ENCODE peak calls at places on chromosomes 13 and 19, in nine cellular contexts. Y is psoas muscle; N is cardiac muscle cell; W is CD8-positive, alpha-beta T cell; O is tibial nerve; F is ascending aorta; A is tibial artery; B is breast epithelium; U is colonic mucosa. K is an unnamed sample.

GRCh38 chr13:68185767-68186166 is 955.6 kb upstream of the PCDH9 start:
- DNase-seq in Y (no peak), N (no peak), W (no peak), O (no peak), F (no peak), A (no peak), B (no peak), U (no peak), K (no peak)

GRCh38 chr13:33487575-33488243 is 202.2 kb upstream of the STARD13 start:
- DNase-seq in Y (no peak), N (peak), W (no peak), O (peak), F (peak), A (no peak), B (no peak), U (peak), K (no peak)

GRCh38 chr13:76879876-76880270 is 6.3 kb downstream of the KCTD12 start:
- DNase-seq in Y (no peak), N (no peak), W (no peak), O (no peak), F (no peak), A (no peak), B (no peak), U (no peak), K (no peak)

GRCh38 chr13:29464105-29464679 is 131.3 kb downstream of the SLC7A1 start:
- DNase-seq in Y (no peak), N (no peak), W (no peak), O (no peak), F (no peak), A (no peak), B (no peak), U (no peak), K (no peak)

GRCh38 chr13:23654111-23655110 is 84.2 kb downstream of the TNFRSF19 start:
- DNase-seq in Y (peak), N (peak), W (no peak), O (no peak), F (no peak), A (no peak), B (peak), U (no peak), K (no peak)

GRCh38 chr13:113129921-113130750 is 7.5 kb downstream of the F10 start:
- DNase-seq in Y (peak), N (peak), W (no peak), O (no peak), F (peak), A (peak), B (no peak), U (no peak), K (no peak)

GRCh38 chr19:46491975-46492682 is 3.5 kb downstream of the PNMA8B start:
- DNase-seq in Y (no peak), N (no peak), W (no peak), O (no peak), F (no peak), A (no peak), B (no peak), U (no peak), K (no peak)

GRCh38 chr13:103250071-103250470 is 183.9 kb upstream of the SLC10A2 start:
- DNase-seq in Y (no peak), N (no peak), W (no peak), O (no peak), F (no peak), A (no peak), B (no peak), U (no peak), K (no peak)

GRCh38 chr13:27022571-27023311 is 148.9 kb downstream of the USP12 start:
- DNase-seq in Y (no peak), N (peak), W (no peak), O (no peak), F (no peak), A (no peak), B (no peak), U (no peak), K (no peak)

GRCh38 chr19:58046856-58047255 is 12.2 kb upstream of the ZNF135 start:
- DNase-seq in Y (no peak), N (no peak), W (no peak), O (no peak), F (no peak), A (no peak), B (no peak), U (no peak), K (no peak)

GRCh38 chr13:94917814-94918213 is 205.5 kb upstream of the SOX21 start:
- DNase-seq in Y (no peak), N (peak), W (no peak), O (no peak), F (no peak), A (no peak), B (no peak), U (no peak), K (no peak)

DNA sequence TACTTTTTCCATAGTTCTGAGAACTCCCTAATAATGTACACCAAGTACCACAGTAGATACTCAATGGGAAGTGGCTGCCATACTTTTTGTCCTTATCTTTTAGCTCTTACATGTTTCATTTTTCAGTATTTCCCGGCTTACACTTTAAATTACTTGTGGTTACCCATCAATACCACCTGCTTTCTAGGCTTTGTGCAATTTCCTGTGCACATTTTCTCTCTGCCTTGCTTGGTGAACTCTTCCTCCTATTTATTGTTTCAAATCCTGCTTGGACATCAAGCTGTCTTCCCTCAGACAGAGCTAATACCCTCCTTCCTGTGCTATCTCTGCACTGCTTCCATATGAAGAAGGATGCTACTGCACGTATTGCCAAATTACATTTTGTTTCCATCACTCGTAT is 5.9 kb downstream of the ZAR1L start:
- DNase-seq in Y (no peak), N (no peak), W (no peak), O (no peak), F (no peak), A (no peak), B (no peak), U (no peak), K (no peak)
- H3K27ac ChIP-seq in Y (no peak), N (no peak), W (no peak), O (no peak), F (peak), A (peak), B (no peak), U (no peak), K (no peak)

DNA sequence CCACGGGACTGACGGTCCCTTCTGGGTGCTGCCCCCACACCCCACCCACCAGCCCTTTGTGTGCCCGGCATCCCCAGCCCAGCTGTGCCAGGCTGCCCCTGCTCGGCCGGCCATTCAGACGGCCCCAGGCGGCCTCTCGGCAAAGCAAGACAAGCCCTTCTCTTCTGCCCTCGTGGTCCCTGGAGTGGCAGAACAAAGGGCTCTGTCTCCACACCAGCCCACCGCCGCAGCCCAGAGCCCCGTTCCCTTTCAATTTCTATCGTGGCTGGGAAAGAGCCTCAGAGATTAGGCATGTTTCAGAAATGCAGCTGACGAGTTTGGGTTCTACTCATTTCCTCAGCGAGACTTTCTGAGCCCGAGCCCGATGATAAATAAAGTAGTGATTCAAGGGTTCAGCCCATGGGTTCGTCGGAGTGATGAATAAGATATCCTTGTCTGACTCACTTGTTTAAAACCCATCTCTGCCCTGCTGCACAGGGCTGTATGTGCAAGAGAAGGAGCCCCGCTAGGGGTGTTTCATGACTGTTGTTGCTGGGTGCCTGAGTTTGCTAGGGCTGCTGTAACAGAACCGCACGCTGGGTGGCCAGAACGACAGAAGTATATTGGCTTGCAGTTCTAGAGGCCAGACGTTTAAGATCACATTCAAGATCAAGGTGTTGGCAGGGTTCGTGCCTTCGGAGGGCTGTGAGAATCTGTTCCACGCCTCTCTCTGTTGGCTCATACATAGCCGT is 4.3 kb downstream of the MYO9B start:
- DNase-seq in Y (peak), N (peak), W (peak), O (peak), F (peak), A (peak), B (peak), U (peak), K (peak)
- H3K4me3 ChIP-seq in Y (peak), N (no peak), W (no peak), O (peak), F (peak), A (peak), B (peak), U (peak), K (peak)

GRCh38 chr19:10835754-10836477 is at the start of gene TMED1:
- DNase-seq in Y (peak), N (peak), W (peak), O (peak), F (peak), A (peak), B (peak), U (peak), K (peak)
- TF ChIP-seq CTCF in Y (peak), N (peak), W (no peak), O (peak), F (peak), A (peak), B (peak), U (no peak), K (peak)

DNA sequence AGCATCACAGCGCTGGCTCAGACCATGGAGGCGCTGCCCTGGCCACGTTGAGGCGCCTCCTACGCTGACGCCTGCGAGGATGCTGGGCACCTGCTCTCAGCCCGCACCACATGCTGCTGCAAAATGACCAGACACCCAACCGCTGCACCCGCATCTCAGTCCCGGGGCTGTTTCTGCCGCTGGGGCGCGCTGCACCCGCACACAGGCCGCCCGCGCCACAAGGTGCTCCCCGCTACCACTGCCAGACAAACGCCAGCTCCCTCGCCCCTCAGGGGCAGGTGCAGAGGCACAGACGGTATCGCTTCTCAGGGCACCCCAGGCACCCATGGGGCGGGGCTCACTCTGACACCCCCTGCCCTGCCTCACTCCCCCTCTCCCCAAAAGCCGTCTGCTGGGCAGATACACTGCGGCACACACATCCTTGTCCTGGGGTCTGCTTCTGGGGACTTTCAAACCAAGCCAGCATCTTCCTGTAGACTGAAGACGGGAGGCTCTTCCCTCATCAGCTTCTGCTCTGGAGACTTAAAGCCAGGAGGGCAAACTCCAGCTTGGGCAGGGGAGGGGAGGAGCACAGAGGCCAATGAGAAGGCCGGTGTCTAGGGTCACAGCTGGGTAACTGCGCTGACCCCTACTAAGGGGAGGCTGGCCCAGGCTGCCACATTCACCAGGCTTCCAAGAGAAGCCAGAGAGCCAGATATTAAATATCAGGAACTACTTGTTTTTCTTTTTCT is 16.3 kb downstream of the CHERP start:
- DNase-seq in Y (no peak), N (no peak), W (no peak), O (no peak), F (no peak), A (no peak), B (no peak), U (no peak), K (no peak)
- H3K27ac ChIP-seq in Y (no peak), N (no peak), W (no peak), O (no peak), F (no peak), A (no peak), B (peak), U (no peak), K (no peak)

DNA sequence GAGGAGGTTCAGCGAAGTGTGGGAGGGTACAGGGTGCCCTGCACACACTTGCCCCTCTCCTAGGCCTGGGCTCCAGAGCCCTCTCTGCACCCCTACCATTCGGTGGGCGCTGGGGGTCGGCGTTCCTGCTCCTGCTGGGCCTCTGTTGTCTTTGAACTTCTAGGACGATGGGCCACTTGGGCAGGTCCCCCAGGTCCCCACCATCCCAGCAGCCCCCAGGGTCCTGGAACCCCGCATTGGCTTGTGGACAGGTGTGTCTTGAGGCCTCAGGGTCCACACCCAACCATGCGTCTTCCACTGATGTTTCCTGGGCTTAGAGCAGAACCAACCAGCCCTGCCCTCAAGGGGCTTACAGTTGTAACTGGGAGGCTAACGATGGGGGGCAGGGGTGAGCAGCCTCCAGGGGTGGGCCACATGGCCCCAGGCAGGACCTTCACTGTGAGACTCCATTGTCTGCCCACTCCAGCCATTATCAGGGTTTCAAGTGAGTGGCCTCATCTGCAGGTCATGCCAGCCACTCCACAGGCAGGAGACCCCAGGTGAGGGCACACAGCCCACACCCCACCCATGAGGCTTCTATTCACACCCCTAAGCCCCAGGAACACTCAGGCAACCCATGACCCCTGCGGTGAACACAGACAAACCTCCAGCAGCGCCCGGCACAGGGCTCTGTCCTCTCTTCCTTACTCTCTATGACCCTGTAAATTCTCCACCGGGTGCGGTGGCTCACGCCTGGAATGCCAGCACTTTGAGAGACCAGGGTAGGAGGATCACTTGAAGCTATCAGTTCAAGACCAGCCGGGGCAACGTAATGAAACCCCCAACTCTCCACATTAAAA is 2.0 kb upstream of the KLF16 start:
- DNase-seq in Y (no peak), N (no peak), W (no peak), O (no peak), F (no peak), A (no peak), B (no peak), U (no peak), K (no peak)
- H3K4me3 ChIP-seq in Y (peak), N (no peak), W (peak), O (peak), F (no peak), A (peak), B (peak), U (peak), K (peak)

DNA sequence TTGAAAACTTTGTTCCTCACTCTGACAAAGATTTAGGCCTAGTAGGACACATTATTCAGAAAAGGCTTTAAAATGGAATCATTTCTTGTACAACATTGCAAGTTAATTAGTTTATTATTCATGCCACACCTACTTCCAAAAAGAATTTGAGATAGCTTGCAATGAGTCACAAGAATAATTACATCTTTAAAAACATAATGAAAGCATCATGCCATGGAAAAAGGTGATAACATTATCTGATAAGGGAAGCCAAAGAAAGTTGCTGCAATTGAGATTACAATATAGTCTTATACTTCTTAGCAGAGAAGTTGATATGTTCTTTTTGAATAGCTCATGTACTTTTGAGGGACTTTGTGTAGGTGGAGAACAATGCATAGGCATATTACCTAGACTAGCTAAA is 474.3 kb downstream of the KLF5 start:
- DNase-seq in Y (no peak), N (no peak), W (no peak), O (no peak), F (no peak), A (no peak), B (no peak), U (no peak), K (no peak)
- TF ChIP-seq CTCF in Y (no peak), N (no peak), W (no peak), O (no peak), F (no peak), A (no peak), B (no peak), U (no peak), K (no peak)

K was measured in dorsolateral prefrontal cortex.